ENCODE peak calls at places on chromosomes 11 and 22, in five cellular contexts. V, Y, W, X and G are unnamed samples.

GRCh38 chr11:11403763-11404725 is 51.0 kb upstream of the CSNK2A3 start:
- DNase-seq in V (no peak), Y (peak; percentile 76), W (no peak), X (no peak), G (no peak)

GRCh38 chr22:33379836-33380235 is 321.7 kb upstream of the SYN3 start:
- DNase-seq in V (no peak), Y (no peak), W (no peak), X (no peak), G (no peak)

GRCh38 chr11:111735262-111736116 is 30.7 kb downstream of the PPP2R1B start:
- DNase-seq in V (no peak), Y (peak; percentile 98), W (peak; percentile 93), X (no peak), G (no peak)

GRCh38 chr22:35915477-35916013 is 113.1 kb downstream of the RBFOX2 start:
- DNase-seq in V (no peak), Y (no peak), W (no peak), X (no peak), G (peak; percentile 98)

GRCh38 chr11:57779275-57779674 is 17.7 kb downstream of the CTNND1 start:
- DNase-seq in V (no peak), Y (peak; percentile 79), W (no peak), X (no peak), G (no peak)

GRCh38 chr11:119795231-119795630 is 66.2 kb upstream of the NECTIN1 start:
- DNase-seq in V (no peak), Y (peak; percentile 68), W (no peak), X (no peak), G (no peak)

GRCh38 chr11:106082096-106082495 is 4.6 kb downstream of the AASDHPPT start:
- DNase-seq in V (no peak), Y (no peak), W (no peak), X (no peak), G (no peak)

GRCh38 chr11:114928260-114928870 is 250.0 kb downstream of the NXPE2 start:
- DNase-seq in V (no peak), Y (no peak), W (no peak), X (no peak), G (peak; percentile 76)

GRCh38 chr11:45252134-45252856 is 33.8 kb downstream of the SYT13 start:
- DNase-seq in V (no peak), Y (peak; percentile 37), W (peak; percentile 20), X (no peak), G (peak; percentile 12)

GRCh38 chr11:70326365-70326803 is 55.9 kb downstream of the PPFIA1 start:
- DNase-seq in V (no peak), Y (peak; percentile 93), W (peak; percentile 64), X (no peak), G (no peak)

GRCh38 chr11:46977038-46977818 is 40.7 kb downstream of the CSTPP1 start:
- DNase-seq in V (no peak), Y (peak; percentile 27), W (no peak), X (no peak), G (no peak)